ENCODE peak calls at places on chromosomes 3 and 15, in nine cellular contexts. J is GM23338, V is endothelial cell, X is Calu3, U is foreskin fibroblast, F is A673, O is fibroblast of mammary gland, H is psoas muscle, P is hepatocyte. A is an unnamed sample.

GRCh38 chr3:36920884-36921567 is 23.8 kb downstream of the TRANK1 start:
- DNase-seq in J (no peak), V (no peak), X (no peak), U (no peak), F (no peak), O (no peak), H (no peak), P (peak; percentile 69), A (no peak)

GRCh38 chr15:98599911-98600685 is 48.2 kb upstream of the IGF1R start:
- DNase-seq in J (peak; percentile 70), V (no peak), X (peak; percentile 29), U (peak; percentile 73), F (no peak), O (peak; percentile 64), H (peak; percentile 47), P (peak; percentile 45), A (peak; percentile 34)

GRCh38 chr3:15171096-15171495 is 35.0 kb upstream of the CAPN7 start:
- DNase-seq in J (no peak), V (no peak), X (no peak), U (no peak), F (no peak), O (no peak), H (no peak), P (peak; percentile 22), A (peak; percentile 28)

GRCh38 chr3:59163953-59164352 is 114.1 kb upstream of the CFAP20DC start:
- DNase-seq in J (no peak), V (no peak), X (no peak), U (no peak), F (no peak), O (peak; percentile 2), H (no peak), P (no peak), A (no peak)

GRCh38 chr3:172607305-172608121 is 84.3 kb upstream of the TNFSF10 start:
- DNase-seq in J (peak; percentile 50), V (no peak), X (peak; percentile 60), U (peak; percentile 82), F (peak; percentile 94), O (peak; percentile 88), H (no peak), P (no peak), A (peak; percentile 62)

GRCh38 chr3:83482402-83482801 is 1476.4 kb upstream of the CADM2 start:
- DNase-seq in J (no peak), V (no peak), X (no peak), U (no peak), F (no peak), O (no peak), H (no peak), P (no peak), A (no peak)

GRCh38 chr3:188788621-188789081 is 383.1 kb upstream of the TPRG1 start:
- DNase-seq in J (no peak), V (no peak), X (no peak), U (peak; percentile 94), F (peak; percentile 93), O (peak; percentile 96), H (no peak), P (no peak), A (peak; percentile 79)

GRCh38 chr3:182201769-182202168 is 490.0 kb downstream of the SOX2 start:
- DNase-seq in J (no peak), V (no peak), X (no peak), U (no peak), F (no peak), O (no peak), H (no peak), P (no peak), A (no peak)

GRCh38 chr3:184283681-184284080 is 7.9 kb downstream of the ECE2 start:
- DNase-seq in J (no peak), V (no peak), X (no peak), U (no peak), F (no peak), O (no peak), H (no peak), P (no peak), A (no peak)

GRCh38 chr3:184282941-184283340 is 7.1 kb downstream of the ECE2 start:
- DNase-seq in J (no peak), V (no peak), X (no peak), U (no peak), F (no peak), O (peak; percentile 38), H (no peak), P (no peak), A (no peak)

GRCh38 chr3:184289426-184289938 is 9.6 kb upstream of the PSMD2 start:
- DNase-seq in J (peak; percentile 91), V (peak; percentile 71), X (peak; percentile 90), U (peak; percentile 74), F (peak; percentile 69), O (peak; percentile 56), H (peak; percentile 71), P (peak; percentile 48), A (peak; percentile 51)

GRCh38 chr3:184290331-184290730 is 8.7 kb upstream of the PSMD2 start:
- DNase-seq in J (peak; percentile 50), V (no peak), X (no peak), U (no peak), F (no peak), O (no peak), H (no peak), P (no peak), A (no peak)

GRCh38 chr3:184284696-184285095 is 8.9 kb downstream of the ECE2 start:
- DNase-seq in J (peak; percentile 95), V (peak; percentile 70), X (peak; percentile 76), U (peak; percentile 75), F (peak; percentile 82), O (peak; percentile 74), H (no peak), P (peak; percentile 68), A (peak; percentile 67)
- TF ChIP-seq CTCF in J (peak; percentile 64), V (no peak), X (peak; percentile 36), U (peak; percentile 39), F (peak; percentile 60), O (peak; percentile 47), H (no peak), P (peak; percentile 37), A (peak; percentile 56)

GRCh38 chr3:161920196-161920595 is 423.6 kb downstream of the OTOL1 start:
- DNase-seq in J (no peak), V (no peak), X (no peak), U (no peak), F (no peak), O (no peak), H (no peak), P (no peak), A (peak; percentile 65)

GRCh38 chr3:161927131-161927530 is 430.5 kb downstream of the OTOL1 start:
- DNase-seq in J (no peak), V (no peak), X (no peak), U (no peak), F (peak; percentile 58), O (peak; percentile 67), H (no peak), P (no peak), A (no peak)

DNA sequence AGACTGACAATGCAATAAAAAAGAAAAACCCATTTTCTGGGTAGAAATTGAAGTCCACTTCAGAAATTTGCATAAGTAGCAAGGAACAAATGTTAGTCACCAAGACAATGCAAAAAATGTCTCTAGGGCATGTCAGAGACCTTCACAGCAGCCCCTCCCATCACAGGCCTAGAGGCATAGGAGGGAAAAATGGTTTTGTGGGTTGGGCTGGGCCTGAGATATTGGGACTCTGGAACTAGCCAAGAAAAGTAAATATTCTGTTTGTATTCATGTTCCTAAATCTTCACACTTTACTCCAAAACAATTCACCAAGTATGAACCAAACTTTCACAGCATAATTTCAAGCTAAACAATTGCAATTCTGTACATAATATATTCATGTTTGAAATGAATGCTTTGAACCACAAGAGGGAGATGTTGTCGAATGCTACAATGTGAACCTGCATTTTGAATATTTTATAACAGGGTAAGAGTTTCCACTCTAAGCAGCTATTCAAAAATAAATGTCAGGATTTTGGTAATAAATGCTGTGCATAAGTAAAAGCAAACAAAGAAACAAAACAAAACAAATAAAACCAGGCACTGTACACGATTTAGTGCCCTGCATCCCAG is 429.2 kb downstream of the OTOL1 start:
- DNase-seq in J (no peak), V (no peak), X (no peak), U (peak; percentile 22), F (peak; percentile 43), O (peak; percentile 37), H (no peak), P (no peak), A (no peak)
- TF ChIP-seq CTCF in J (peak; percentile 35), V (peak; percentile 45), X (peak; percentile 14), U (no peak), F (peak; percentile 46), O (peak; percentile 43), H (no peak), P (no peak), A (peak; percentile 28)

GRCh38 chr3:120678331-120678845 is 3.7 kb downstream of the HGD start:
- DNase-seq in J (peak; percentile 51), V (no peak), X (peak; percentile 70), U (peak; percentile 84), F (peak; percentile 60), O (peak; percentile 80), H (no peak), P (peak; percentile 67), A (peak; percentile 86)
- TF ChIP-seq CTCF in J (no peak), V (no peak), X (no peak), U (no peak), F (no peak), O (no peak), H (no peak), P (no peak), A (no peak)

GRCh38 chr15:74179101-74179841 is 5.8 kb downstream of the ISLR start:
- DNase-seq in J (no peak), V (no peak), X (peak; percentile 74), U (peak; percentile 97), F (no peak), O (peak; percentile 89), H (peak; percentile 91), P (peak; percentile 54), A (peak; percentile 97)

GRCh38 chr15:74182131-74182530 is 8.6 kb downstream of the ISLR start:
- DNase-seq in J (no peak), V (no peak), X (no peak), U (no peak), F (no peak), O (no peak), H (peak; percentile 47), P (no peak), A (no peak)

GRCh38 chr15:74180689-74181602 is 7.4 kb downstream of the ISLR start:
- DNase-seq in J (no peak), V (no peak), X (no peak), U (no peak), F (no peak), O (no peak), H (peak; percentile 63), P (no peak), A (no peak)

GRCh38 chr15:74178326-74179100 is 5.0 kb downstream of the ISLR start:
- DNase-seq in J (no peak), V (no peak), X (no peak), U (no peak), F (no peak), O (no peak), H (peak; percentile 34), P (no peak), A (no peak)

DNA sequence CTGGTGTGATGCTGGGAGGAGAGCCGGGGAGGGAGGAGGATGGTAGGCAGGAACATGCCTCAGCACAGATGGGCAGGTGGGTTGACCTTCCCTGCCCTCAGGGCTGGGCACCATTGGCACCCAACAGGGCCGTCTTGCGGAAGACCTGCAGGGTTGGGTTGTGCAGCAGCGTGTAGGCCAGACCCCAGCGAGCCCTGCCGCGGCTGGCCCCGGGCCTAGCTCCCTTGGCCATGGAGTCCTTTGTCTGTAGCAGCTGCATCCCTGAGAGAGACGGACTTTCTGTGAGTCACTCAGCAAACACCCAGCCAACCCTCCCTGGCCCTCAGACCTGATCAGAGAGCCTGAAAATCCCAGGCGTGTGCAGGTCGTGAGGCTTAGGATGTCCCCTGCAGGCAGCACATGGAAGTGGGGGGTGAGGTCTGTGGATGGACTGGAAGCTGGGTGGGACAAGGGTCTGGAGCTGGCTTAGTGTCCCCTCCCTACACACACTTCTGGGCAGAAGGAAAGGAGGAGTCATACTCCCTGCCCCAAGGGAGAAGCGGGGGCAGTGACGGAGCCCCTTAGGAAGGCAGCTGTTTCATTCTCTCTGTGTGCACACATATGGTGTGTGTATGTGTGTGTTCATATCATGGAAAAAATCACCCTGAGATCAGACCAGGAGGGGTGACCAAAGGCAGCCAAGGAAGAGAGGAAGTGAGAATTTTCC is 6.6 kb downstream of the ISLR start:
- DNase-seq in J (no peak), V (no peak), X (no peak), U (peak; percentile 77), F (no peak), O (peak; percentile 72), H (peak; percentile 78), P (no peak), A (peak; percentile 56)
- TF ChIP-seq CTCF in J (no peak), V (no peak), X (no peak), U (no peak), F (no peak), O (peak; percentile 17), H (no peak), P (no peak), A (no peak)

A was measured in fibroblast of villous mesenchyme.